ENCODE peak calls at places on chromosomes 16 and 17, in four cellular contexts. S is H1, Q is GM12878, F is HepG2. E is an unnamed sample.

GRCh38 chr16:57184113-57184512 is 1.7 kb downstream of the PSME3IP1 start:
- DNase-seq in S (no peak), Q (no peak), F (no peak), E (no peak)

GRCh38 chr17:47999612-48000011 is 28.7 kb downstream of the CDK5RAP3 start:
- DNase-seq in S (no peak), Q (no peak), F (no peak), E (no peak)

GRCh38 chr17:52170963-52171572 is 12.6 kb upstream of the CA10 start:
- DNase-seq in S (no peak), Q (no peak), F (peak; percentile 13), E (no peak)

GRCh38 chr17:71633391-71633849 is 487.4 kb upstream of the SOX9 start:
- DNase-seq in S (no peak), Q (no peak), F (no peak), E (no peak)

GRCh38 chr17:38908676-38909181 is 16.7 kb upstream of the LASP1NB start:
- DNase-seq in S (no peak), Q (no peak), F (no peak), E (no peak)

GRCh38 chr17:20206591-20206990 is 197.4 kb downstream of the SPECC1 start:
- DNase-seq in S (no peak), Q (no peak), F (no peak), E (no peak)

GRCh38 chr17:59845595-59846390 is 47.0 kb downstream of the TUBD1 start:
- DNase-seq in S (no peak), Q (no peak), F (peak; percentile 89), E (no peak)

GRCh38 chr17:60080545-60080944 is 1.8 kb upstream of the HEATR6 start:
- DNase-seq in S (no peak), Q (no peak), F (no peak), E (no peak)

GRCh38 chr17:64732336-64733006 is 70.4 kb upstream of the SMURF2 start:
- DNase-seq in S (no peak), Q (no peak), F (peak; percentile 58), E (no peak)

GRCh38 chr16:70730016-70730415 is 44.2 kb upstream of the MTSS2 start:
- DNase-seq in S (no peak), Q (no peak), F (no peak), E (no peak)

GRCh38 chr16:81482329-81483063 is 37.9 kb downstream of the CMIP start:
- DNase-seq in S (no peak), Q (no peak), F (no peak), E (no peak)

GRCh38 chr17:80789356-80789902 is 202.2 kb upstream of the CHMP6 start:
- DNase-seq in S (no peak), Q (peak; percentile 64), F (no peak), E (no peak)

GRCh38 chr17:56810846-56811775 is 22.6 kb downstream of the C17orf67 start:
- DNase-seq in S (no peak), Q (no peak), F (no peak), E (no peak)

GRCh38 chr16:48117217-48118105 is 38.3 kb downstream of the ABCC12 start:
- DNase-seq in S (peak; percentile 71), Q (no peak), F (peak; percentile 81), E (peak; percentile 68)
- TF ChIP-seq SUZ12 in S (no peak), Q (no peak), F (no peak), E (no peak)

GRCh38 chr16:6937641-6938040 is 395.0 kb upstream of the RBFOX1 start:
- DNase-seq in S (no peak), Q (no peak), F (no peak), E (no peak)
- H3K4me3 ChIP-seq in S (no peak overlapping the region), Q (no peak overlapping the region), F (no peak overlapping the region), E (no peak overlapping the region)

DNA sequence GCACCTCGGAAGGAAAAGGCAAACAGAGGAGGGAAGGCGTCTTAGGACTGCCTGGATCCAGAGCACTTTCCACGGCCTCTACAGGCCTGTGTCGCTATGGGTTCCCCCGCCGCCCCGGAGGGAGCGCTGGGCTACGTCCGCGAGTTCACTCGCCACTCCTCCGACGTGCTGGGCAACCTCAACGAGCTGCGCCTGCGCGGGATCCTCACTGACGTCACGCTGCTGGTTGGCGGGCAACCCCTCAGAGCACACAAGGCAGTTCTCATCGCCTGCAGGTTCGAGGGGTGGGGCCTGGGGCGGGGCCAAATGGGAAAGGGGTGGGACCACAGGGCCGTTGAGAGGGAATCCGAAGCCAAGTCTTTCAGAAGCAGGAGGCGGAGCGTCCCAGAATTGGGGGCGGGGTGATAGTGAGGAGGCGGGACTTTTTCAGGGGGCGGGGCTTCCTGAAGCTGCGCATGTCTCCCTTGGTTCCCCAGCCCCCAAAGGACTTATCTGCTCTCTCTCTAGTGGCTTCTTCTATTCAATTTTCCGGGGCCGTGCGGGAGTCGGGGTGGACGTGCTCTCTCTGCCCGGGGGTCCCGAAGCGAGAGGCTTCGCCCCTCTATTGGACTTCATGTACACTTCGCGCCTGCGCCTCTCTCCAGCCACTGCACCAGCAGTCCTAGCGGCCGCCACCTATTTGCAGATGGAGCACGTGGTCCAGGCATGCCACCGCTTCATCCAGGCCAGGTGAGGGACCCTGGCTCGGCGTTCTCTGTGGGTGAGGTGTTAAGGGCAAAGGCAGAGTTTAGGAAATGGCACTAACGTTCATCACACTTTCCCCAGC is 939 bp downstream of the BCL6B start:
- DNase-seq in S (peak; percentile 96), Q (peak; percentile 81), F (no peak), E (peak; percentile 86)
- TF ChIP-seq SUZ12 in S (no peak), Q (no peak), F (no peak), E (no peak)

GRCh38 chr16:29926675-29927522 is 873 bp upstream of the KCTD13 start:
- DNase-seq in S (no peak), Q (no peak), F (peak; percentile 35), E (no peak)
- H3K4me3 ChIP-seq in S (peak overlapping the region; percentile 81), Q (peak overlapping the region; percentile 97), F (peak overlapping the region; percentile 68), E (peak overlapping the region; percentile 89)